ENCODE peak calls at places on chromosome 20, in seven cellular contexts. U, Q, C, I, P, O and B are unnamed samples.

GRCh38 chr20:5078399-5078958 is 41.3 kb downstream of the PCNA start:
- DNase-seq in U (peak), Q (peak), C (no peak), I (peak), P (peak), O (no peak), B (peak)

GRCh38 chr20:16898433-16898832 is 150.3 kb downstream of the OTOR start:
- DNase-seq in U (no peak), Q (no peak), C (no peak), I (peak), P (no peak), O (no peak), B (no peak)

GRCh38 chr20:33010133-33010504 is 2.6 kb downstream of the BPIFB2 start:
- DNase-seq in U (no peak), Q (no peak), C (no peak), I (no peak), P (no peak), O (no peak), B (no peak)

GRCh38 chr20:20436689-20437088 is 68.8 kb downstream of the INSM1 start:
- DNase-seq in U (no peak), Q (no peak), C (no peak), I (no peak), P (no peak), O (no peak), B (no peak)

GRCh38 chr20:33178726-33179125 is 10.8 kb downstream of the BPIFA2 start:
- DNase-seq in U (no peak), Q (no peak), C (no peak), I (no peak), P (no peak), O (peak), B (peak)

GRCh38 chr20:20685635-20686034 is 26.8 kb downstream of the RALGAPA2 start:
- DNase-seq in U (no peak), Q (no peak), C (no peak), I (no peak), P (no peak), O (no peak), B (peak)

GRCh38 chr20:50224553-50225255 is 34.1 kb downstream of the CEBPB start:
- DNase-seq in U (peak), Q (peak), C (peak), I (peak), P (peak), O (peak), B (no peak)

GRCh38 chr20:25848222-25848621 is 151.6 kb upstream of the ZNF337 start:
- DNase-seq in U (no peak), Q (no peak), C (no peak), I (no peak), P (peak), O (no peak), B (no peak)

GRCh38 chr20:40908311-40908710 is 120.3 kb upstream of the TOP1 start:
- DNase-seq in U (no peak), Q (no peak), C (no peak), I (no peak), P (no peak), O (no peak), B (no peak)

GRCh38 chr20:44720994-44721784 is 6.0 kb downstream of the CCN5 start:
- DNase-seq in U (peak), Q (no peak), C (peak), I (peak), P (peak), O (no peak), B (no peak)

GRCh38 chr20:44134897-44135810 is 51.8 kb downstream of the JPH2 start:
- DNase-seq in U (no peak), Q (no peak), C (no peak), I (no peak), P (peak), O (no peak), B (no peak)

GRCh38 chr20:23200914-23201313 is 114.8 kb upstream of the CD93 start:
- DNase-seq in U (peak), Q (peak), C (peak), I (peak), P (no peak), O (peak), B (peak)

GRCh38 chr20:17357238-17357637 is 130.4 kb downstream of the PCSK2 start:
- DNase-seq in U (no peak), Q (no peak), C (no peak), I (no peak), P (no peak), O (no peak), B (no peak)

GRCh38 chr20:329851-330232 is 4.5 kb downstream of the SOX12 start:
- DNase-seq in U (no peak), Q (no peak), C (no peak), I (no peak), P (no peak), O (peak), B (no peak)

GRCh38 chr20:11108102-11108842 is 434.5 kb upstream of the JAG1 start:
- DNase-seq in U (no peak), Q (no peak), C (no peak), I (peak), P (no peak), O (peak), B (no peak)

GRCh38 chr20:58439974-58440767 is 51.1 kb downstream of the VAPB start:
- DNase-seq in U (no peak), Q (no peak), C (no peak), I (no peak), P (no peak), O (no peak), B (no peak)

GRCh38 chr20:24470031-24470781 is 777 bp downstream of the SYNDIG1 start:
- DNase-seq in U (peak), Q (no peak), C (no peak), I (no peak), P (no peak), O (peak), B (no peak)

GRCh38 chr20:23449400-23449799 is 3.3 kb downstream of the CST11 start:
- DNase-seq in U (peak), Q (no peak), C (no peak), I (no peak), P (no peak), O (no peak), B (no peak)

GRCh38 chr20:23193985-23194384 is 107.9 kb upstream of the CD93 start:
- DNase-seq in U (peak), Q (no peak), C (no peak), I (no peak), P (no peak), O (no peak), B (no peak)

GRCh38 chr20:19794941-19795340 is 36.9 kb downstream of the RIN2 start:
- DNase-seq in U (no peak), Q (no peak), C (no peak), I (no peak), P (no peak), O (no peak), B (no peak)

GRCh38 chr20:58010186-58010585 is 218.3 kb downstream of the ANKRD60 start:
- DNase-seq in U (no peak), Q (peak), C (no peak), I (no peak), P (no peak), O (no peak), B (no peak)

GRCh38 chr20:34712525-34713192 is 8.5 kb downstream of the TP53INP2 start:
- DNase-seq in U (no peak), Q (no peak), C (no peak), I (no peak), P (no peak), O (no peak), B (no peak)

GRCh38 chr20:57965441-57965840 is 255.6 kb upstream of the PMEPA1 start:
- DNase-seq in U (no peak), Q (no peak), C (no peak), I (no peak), P (no peak), O (no peak), B (no peak)

GRCh38 chr20:22312744-22313346 is 271.5 kb downstream of the FOXA2 start:
- DNase-seq in U (peak), Q (peak), C (peak), I (peak), P (no peak), O (peak), B (peak)

GRCh38 chr20:21796059-21796458 is 90.6 kb downstream of the PAX1 start:
- DNase-seq in U (no peak), Q (no peak), C (no peak), I (no peak), P (no peak), O (peak), B (peak)

GRCh38 chr20:24675651-24676352 is 206.4 kb downstream of the SYNDIG1 start:
- DNase-seq in U (no peak), Q (no peak), C (no peak), I (no peak), P (peak), O (no peak), B (no peak)

GRCh38 chr20:41004561-41005360 is 23.9 kb upstream of the TOP1 start:
- DNase-seq in U (peak), Q (no peak), C (no peak), I (peak), P (peak), O (no peak), B (peak)

GRCh38 chr20:37480915-37481314 is 40.1 kb upstream of the NNAT start:
- DNase-seq in U (no peak), Q (no peak), C (no peak), I (no peak), P (peak), O (no peak), B (no peak)

GRCh38 chr20:63696628-63697356 is at the start of gene TNFRSF6B:
- DNase-seq in U (no peak), Q (no peak), C (peak), I (no peak), P (peak), O (no peak), B (no peak)

GRCh38 chr20:62535282-62535811 is 59.6 kb upstream of the GATA5 start:
- DNase-seq in U (no peak), Q (no peak), C (no peak), I (no peak), P (no peak), O (no peak), B (no peak)
- H3K27ac ChIP-seq in U (no peak), Q (no peak), C (no peak), I (no peak), P (no peak), O (no peak), B (no peak)

GRCh38 chr20:61254881-61255589 is 3.0 kb downstream of the CDH4 start:
- DNase-seq in U (peak), Q (no peak), C (no peak), I (peak), P (no peak), O (no peak), B (no peak)

GRCh38 chr20:61251529-61252393 is at the start of gene CDH4:
- DNase-seq in U (peak), Q (no peak), C (no peak), I (no peak), P (no peak), O (peak), B (no peak)

GRCh38 chr20:61253640-61254511 is 1.8 kb downstream of the CDH4 start:
- DNase-seq in U (peak), Q (no peak), C (no peak), I (peak), P (no peak), O (peak), B (no peak)

GRCh38 chr20:61252601-61253263 is 671 bp downstream of the CDH4 start:
- DNase-seq in U (peak), Q (no peak), C (no peak), I (peak), P (no peak), O (peak), B (no peak)

DNA sequence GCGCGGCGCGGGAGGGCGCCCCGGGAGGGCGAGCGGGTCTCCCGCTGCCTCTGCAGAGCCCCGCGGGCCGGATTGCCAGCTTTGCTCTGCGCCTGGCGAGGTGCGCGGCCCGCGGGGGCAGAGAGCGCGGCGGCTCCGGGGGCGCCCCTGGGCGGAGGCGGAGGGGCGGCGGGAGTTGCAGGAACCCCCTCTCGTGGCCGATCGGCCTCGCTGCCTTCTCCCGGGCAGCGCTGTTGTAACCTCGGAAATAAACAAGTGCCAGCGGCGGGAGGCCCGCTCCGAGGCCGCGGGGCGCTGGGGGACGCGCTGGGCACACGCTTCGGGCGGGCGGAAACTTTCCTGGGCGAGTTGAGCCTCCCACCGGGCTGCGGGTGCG is 1.2 kb downstream of the CDH4 start:
- DNase-seq in U (no peak), Q (no peak), C (no peak), I (peak), P (no peak), O (peak), B (no peak)
- H3K4me3 ChIP-seq in U (peak), Q (no peak), C (no peak), I (peak), P (no peak), O (peak), B (no peak)

GRCh38 chr20:14881518-14881917 is 544.1 kb upstream of the FLRT3 start:
- DNase-seq in U (no peak), Q (no peak), C (no peak), I (no peak), P (no peak), O (no peak), B (no peak)

GRCh38 chr20:14883324-14883723 is 545.9 kb upstream of the FLRT3 start:
- DNase-seq in U (peak), Q (no peak), C (no peak), I (no peak), P (no peak), O (no peak), B (no peak)

GRCh38 chr20:14879839-14880238 is 542.4 kb upstream of the FLRT3 start:
- DNase-seq in U (no peak), Q (no peak), C (no peak), I (no peak), P (no peak), O (no peak), B (no peak)

GRCh38 chr20:14882846-14883245 is 545.4 kb upstream of the FLRT3 start:
- DNase-seq in U (peak), Q (no peak), C (no peak), I (no peak), P (no peak), O (no peak), B (no peak)

DNA sequence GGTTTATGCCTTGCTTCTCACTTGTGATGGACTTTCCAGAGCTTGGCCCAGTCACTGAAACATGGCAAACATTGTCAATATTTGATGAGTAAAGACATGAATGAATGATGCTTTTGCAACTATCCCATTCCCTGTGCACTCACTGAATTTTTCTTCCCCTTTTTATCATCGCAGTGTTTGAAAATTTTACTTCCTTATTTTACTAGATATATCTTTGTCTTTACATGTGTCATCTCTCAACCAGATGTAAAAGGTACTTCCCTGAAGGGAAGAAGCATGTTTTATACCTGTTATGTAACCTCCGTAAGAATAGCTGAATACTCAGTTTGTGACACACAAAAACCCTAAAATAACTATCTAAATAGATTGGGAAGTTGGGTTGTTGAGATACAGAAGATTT is 544.7 kb upstream of the FLRT3 start:
- DNase-seq in U (no peak), Q (no peak), C (no peak), I (no peak), P (no peak), O (no peak), B (no peak)
- H3K27ac ChIP-seq in U (peak), Q (no peak), C (no peak), I (no peak), P (no peak), O (no peak), B (no peak)

GRCh38 chr20:52974155-52974554 is 2.0 kb downstream of the TSHZ2 start:
- DNase-seq in U (peak), Q (no peak), C (no peak), I (no peak), P (no peak), O (no peak), B (peak)
- H3K4me3 ChIP-seq in U (peak), Q (no peak), C (no peak), I (no peak), P (peak), O (no peak), B (no peak)

GRCh38 chr20:38617011-38617829 is 15.6 kb downstream of the ARHGAP40 start:
- DNase-seq in U (peak), Q (no peak), C (no peak), I (peak), P (no peak), O (peak), B (no peak)
- H3K27ac ChIP-seq in U (peak), Q (no peak), C (no peak), I (no peak), P (no peak), O (no peak), B (no peak)